ENCODE peak calls at places on chromosomes 16 and 17, in eight cellular contexts. Y is tibial nerve, G is PC-9, R is foreskin fibroblast, T is epithelial cell of esophagus, Z is AG09309, L is progenitor cell of endocrine pancreas, Q is A549. F is an unnamed sample.

GRCh38 chr16:12079411-12079965 is 103.0 kb downstream of the SNX29 start:
- DNase-seq in Y (no peak), G (no peak), R (no peak), T (no peak), Z (no peak), L (no peak), Q (no peak), F (no peak)

GRCh38 chr16:81445926-81446317 is 1.3 kb downstream of the CMIP start:
- DNase-seq in Y (no peak), G (no peak), R (no peak), T (no peak), Z (no peak), L (no peak), Q (no peak), F (no peak)

GRCh38 chr16:239948-240277 is 5.3 kb downstream of the FAM234A start:
- DNase-seq in Y (no peak), G (no peak), R (peak), T (no peak), Z (no peak), L (no peak), Q (no peak), F (no peak)

GRCh38 chr16:31191697-31192428 is 10.7 kb downstream of the PYCARD start:
- DNase-seq in Y (no peak), G (no peak), R (no peak), T (no peak), Z (no peak), L (no peak), Q (no peak), F (no peak)

GRCh38 chr17:61161615-61162134 is 238.0 kb upstream of the TBX2 start:
- DNase-seq in Y (no peak), G (no peak), R (no peak), T (no peak), Z (no peak), L (no peak), Q (no peak), F (no peak)

GRCh38 chr17:57636985-57637667 is 108.0 kb downstream of the CCDC182 start:
- DNase-seq in Y (no peak), G (no peak), R (peak), T (peak), Z (no peak), L (no peak), Q (no peak), F (no peak)

GRCh38 chr16:66618588-66618987 is 14.1 kb downstream of the CMTM3 start:
- DNase-seq in Y (peak), G (peak), R (peak), T (peak), Z (peak), L (no peak), Q (peak), F (no peak)

GRCh38 chr16:57865746-57866528 is 63.6 kb upstream of the KIFC3 start:
- DNase-seq in Y (no peak), G (peak), R (no peak), T (peak), Z (no peak), L (no peak), Q (no peak), F (no peak)

GRCh38 chr16:70152578-70153302 is 20.8 kb upstream of the CLEC18C start:
- DNase-seq in Y (no peak), G (no peak), R (no peak), T (no peak), Z (no peak), L (no peak), Q (no peak), F (no peak)

GRCh38 chr16:31920373-31920772 is 46.8 kb downstream of the ZNF267 start:
- DNase-seq in Y (no peak), G (no peak), R (no peak), T (no peak), Z (no peak), L (no peak), Q (no peak), F (no peak)

GRCh38 chr17:80678621-80679020 is 134.0 kb downstream of the RPTOR start:
- DNase-seq in Y (no peak), G (no peak), R (peak), T (peak), Z (peak), L (no peak), Q (no peak), F (no peak)

GRCh38 chr17:79365836-79366831 is 244.7 kb downstream of the RBFOX3 start:
- DNase-seq in Y (no peak), G (no peak), R (no peak), T (no peak), Z (no peak), L (no peak), Q (no peak), F (no peak)

GRCh38 chr17:7436556-7437368 is 1.5 kb downstream of the TMEM102 start:
- DNase-seq in Y (no peak), G (peak), R (peak), T (peak), Z (peak), L (peak), Q (peak), F (no peak)

GRCh38 chr16:8675183-8676159 is 1.1 kb downstream of the ABAT start:
- DNase-seq in Y (no peak), G (no peak), R (no peak), T (peak), Z (no peak), L (no peak), Q (no peak), F (no peak)

GRCh38 chr16:86241681-86242080 is 268.6 kb upstream of the FOXF1 start:
- DNase-seq in Y (no peak), G (no peak), R (no peak), T (no peak), Z (no peak), L (no peak), Q (no peak), F (no peak)

GRCh38 chr17:73990290-73990689 is 213.2 kb upstream of the RPL38 start:
- DNase-seq in Y (no peak), G (no peak), R (no peak), T (no peak), Z (no peak), L (no peak), Q (no peak), F (no peak)

GRCh38 chr17:41636652-41637051 is 12.3 kb upstream of the KRT17 start:
- DNase-seq in Y (no peak), G (no peak), R (no peak), T (no peak), Z (no peak), L (no peak), Q (no peak), F (no peak)

GRCh38 chr17:8740486-8740885 is 4.2 kb downstream of the CCDC42 start:
- DNase-seq in Y (no peak), G (no peak), R (no peak), T (no peak), Z (no peak), L (no peak), Q (no peak), F (no peak)

GRCh38 chr16:71794018-71794417 is 14.6 kb downstream of the AP1G1 start:
- DNase-seq in Y (no peak), G (no peak), R (no peak), T (no peak), Z (no peak), L (no peak), Q (no peak), F (no peak)

GRCh38 chr17:80569936-80570335 is 25.3 kb downstream of the RPTOR start:
- DNase-seq in Y (no peak), G (no peak), R (no peak), T (no peak), Z (no peak), L (no peak), Q (no peak), F (no peak)

GRCh38 chr17:82412535-82413520 is 5.3 kb upstream of the HEXD start:
- DNase-seq in Y (no peak), G (no peak), R (no peak), T (no peak), Z (no peak), L (no peak), Q (no peak), F (no peak)

GRCh38 chr16:13835357-13835756 is 84.6 kb upstream of the ERCC4 start:
- DNase-seq in Y (no peak), G (no peak), R (no peak), T (no peak), Z (no peak), L (no peak), Q (no peak), F (no peak)

GRCh38 chr17:56431736-56432135 is 161.8 kb upstream of the NOG start:
- DNase-seq in Y (no peak), G (no peak), R (no peak), T (no peak), Z (no peak), L (no peak), Q (no peak), F (no peak)

GRCh38 chr17:39801055-39801454 is 63.1 kb downstream of the IKZF3 start:
- DNase-seq in Y (no peak), G (no peak), R (no peak), T (no peak), Z (no peak), L (no peak), Q (no peak), F (no peak)

GRCh38 chr16:22161999-22162657 is at the start of gene SDR42E2:
- DNase-seq in Y (no peak), G (no peak), R (no peak), T (peak), Z (no peak), L (peak), Q (no peak), F (no peak)

GRCh38 chr17:63774982-63775290 is 966 bp downstream of the DDX42 start:
- DNase-seq in Y (no peak), G (no peak), R (peak), T (peak), Z (no peak), L (no peak), Q (no peak), F (no peak)

GRCh38 chr16:48558269-48558915 is 51.6 kb downstream of the N4BP1 start:
- DNase-seq in Y (no peak), G (no peak), R (peak), T (peak), Z (peak), L (no peak), Q (no peak), F (no peak)

GRCh38 chr17:76000755-76001521 is at the start of gene CDK3:
- DNase-seq in Y (no peak), G (no peak), R (no peak), T (no peak), Z (no peak), L (no peak), Q (no peak), F (no peak)
- TF ChIP-seq CTCF in Y (no peak), G (peak), R (no peak), T (no peak), Z (no peak), L (peak), Q (peak), F (no peak)

GRCh38 chr16:29843942-29844341 is 19.1 kb downstream of the CDIPT start:
- DNase-seq in Y (no peak), G (no peak), R (no peak), T (no peak), Z (no peak), L (no peak), Q (no peak), F (no peak)

GRCh38 chr16:29844575-29845331 is 18.3 kb downstream of the CDIPT start:
- DNase-seq in Y (no peak), G (no peak), R (no peak), T (peak), Z (no peak), L (no peak), Q (no peak), F (no peak)

GRCh38 chr16:29840240-29840639 is 20.0 kb downstream of the MVP start:
- DNase-seq in Y (no peak), G (no peak), R (no peak), T (no peak), Z (no peak), L (no peak), Q (no peak), F (no peak)

GRCh38 chr16:29841631-29842030 is 21.4 kb downstream of the MVP start:
- DNase-seq in Y (no peak), G (no peak), R (no peak), T (no peak), Z (no peak), L (no peak), Q (no peak), F (no peak)

GRCh38 chr16:29842732-29843346 is 20.2 kb downstream of the CDIPT start:
- DNase-seq in Y (no peak), G (no peak), R (no peak), T (no peak), Z (no peak), L (no peak), Q (no peak), F (no peak)
- TF ChIP-seq CTCF in Y (no peak), G (no peak), R (no peak), T (no peak), Z (peak), L (no peak), Q (no peak), F (peak)

GRCh38 chr16:20349615-20350014 is 2.9 kb downstream of the UMOD start:
- DNase-seq in Y (no peak), G (no peak), R (no peak), T (no peak), Z (no peak), L (no peak), Q (no peak), F (no peak)
- TF ChIP-seq CTCF in Y (no peak), G (no peak), R (no peak), T (no peak), Z (no peak), L (no peak), Q (no peak), F (no peak)

DNA sequence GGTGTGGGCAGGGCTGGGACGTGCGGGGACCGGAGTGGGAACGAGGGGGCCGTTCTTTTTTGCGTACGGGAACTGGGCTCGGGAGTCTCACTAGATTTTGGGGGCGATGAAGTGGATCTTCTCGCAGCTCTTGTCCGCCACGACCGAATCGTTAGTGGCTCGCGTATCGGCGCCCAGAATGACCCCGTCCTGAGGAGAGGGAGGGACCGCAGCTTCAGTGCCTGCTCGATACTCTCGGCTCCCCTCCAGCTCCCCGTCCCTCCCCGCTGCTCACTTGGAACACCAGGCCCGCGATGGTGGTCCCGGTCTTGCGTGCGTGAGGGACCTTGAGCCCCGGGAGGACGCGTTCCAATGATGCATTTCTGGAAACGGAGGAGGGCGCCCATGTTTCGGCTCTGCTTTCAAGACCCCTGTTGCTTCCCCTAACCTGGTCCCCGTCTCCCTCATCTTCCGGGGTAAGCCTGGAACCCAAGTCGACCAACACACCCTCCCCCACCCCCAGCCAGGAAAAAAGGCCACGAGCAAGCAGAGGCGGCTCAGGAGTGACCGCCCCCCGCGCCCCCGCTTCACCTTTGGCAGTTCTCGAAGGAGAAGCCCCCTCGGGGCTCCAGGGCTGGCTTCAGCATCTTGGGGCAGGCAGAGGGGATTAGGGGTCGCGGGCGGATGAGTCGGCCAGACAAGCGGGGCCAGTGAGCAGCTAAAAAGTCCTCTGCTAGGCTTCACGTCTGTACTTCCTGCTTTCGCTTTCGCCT is at the start of gene PSMB10:
- DNase-seq in Y (peak), G (no peak), R (peak), T (peak), Z (peak), L (no peak), Q (no peak), F (no peak)
- TF ChIP-seq CTCF in Y (no peak), G (no peak), R (no peak), T (no peak), Z (no peak), L (no peak), Q (no peak), F (no peak)

DNA sequence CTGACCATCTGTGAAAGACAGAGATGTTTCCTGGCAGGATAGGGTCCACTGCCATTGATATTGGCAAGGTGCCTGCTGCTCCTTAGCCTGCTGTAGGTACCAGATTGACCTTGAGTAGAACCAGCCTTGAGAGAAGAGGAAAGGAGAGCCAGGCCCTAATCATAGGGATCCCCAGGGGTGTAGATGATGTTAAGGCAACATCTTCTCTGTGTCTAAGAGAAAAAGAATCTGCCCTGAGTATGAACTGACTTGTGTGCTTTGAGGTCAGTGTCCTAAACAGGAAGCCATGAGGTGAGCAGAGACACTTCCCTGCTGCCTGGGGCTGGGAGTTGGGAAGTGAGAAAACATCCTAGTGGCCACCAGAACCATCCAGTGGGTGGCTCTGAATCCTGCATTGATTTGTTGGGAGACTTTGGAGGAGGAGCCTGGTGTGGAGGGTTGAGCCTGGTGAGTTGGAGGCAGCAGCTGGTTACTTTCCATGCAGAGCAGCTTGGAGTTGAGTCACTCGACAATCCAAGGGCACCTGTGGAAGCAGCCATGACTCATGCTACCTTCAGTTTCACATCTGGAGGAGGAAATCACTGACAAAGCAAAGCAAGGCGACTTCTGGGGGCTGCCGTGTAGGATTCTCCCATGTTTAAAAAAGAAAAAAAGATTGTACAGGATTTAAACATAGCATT is 47.8 kb downstream of the BMERB1 start:
- DNase-seq in Y (no peak), G (peak), R (peak), T (peak), Z (peak), L (no peak), Q (peak), F (no peak)
- TF ChIP-seq CTCF in Y (no peak), G (no peak), R (peak), T (peak), Z (peak), L (no peak), Q (no peak), F (no peak)

GRCh38 chr17:72167593-72167992 is 46.8 kb downstream of the SOX9 start:
- DNase-seq in Y (no peak), G (no peak), R (no peak), T (no peak), Z (no peak), L (no peak), Q (no peak), F (no peak)
- TF ChIP-seq CTCF in Y (no peak), G (no peak), R (no peak), T (no peak), Z (no peak), L (no peak), Q (no peak), F (no peak)

F was measured in GM12864.